ENCODE peak calls at places on chromosome 20, in six cellular contexts. X is GM12865; C is CD8-positive, alpha-beta T cell; W is GM06990; I is suprapubic skin; D is HFF-Myc. S is an unnamed sample.

GRCh38 chr20:61849376-61849775 is 216.3 kb downstream of the TAF4 start:
- DNase-seq in C (no peak), X (no peak), I (no peak), D (no peak), W (no peak), S (peak; percentile 82)

GRCh38 chr20:44810391-44811149 is at the start of gene RIMS4:
- DNase-seq in C (no peak), D (no peak), W (no peak), X (no peak), I (no peak), S (no peak)

GRCh38 chr20:13284830-13285229 is 63.8 kb downstream of the ISM1 start:
- DNase-seq in D (no peak), C (no peak), X (no peak), W (no peak), I (no peak), S (no peak)

GRCh38 chr20:3371757-3372156 is 35.7 kb downstream of the DNAAF9 start:
- DNase-seq in W (no peak), D (no peak), X (no peak), I (no peak), C (no peak), S (no peak)

GRCh38 chr20:52433326-52434040 is 241.9 kb upstream of the ZFP64 start:
- DNase-seq in I (no peak), X (no peak), D (no peak), W (no peak), C (no peak), S (no peak)

GRCh38 chr20:59751075-59751711 is 146.9 kb downstream of the PHACTR3 start:
- DNase-seq in I (no peak), C (no peak), X (peak; percentile 86), D (no peak), W (peak; percentile 71), S (peak; percentile 86)

GRCh38 chr20:51500936-51501335 is 41.6 kb downstream of the NFATC2 start:
- DNase-seq in X (no peak), W (no peak), I (no peak), C (peak; percentile 56), D (no peak), S (no peak)

GRCh38 chr20:4563534-4563933 is 158.2 kb upstream of the PRND start:
- DNase-seq in W (no peak), I (no peak), C (no peak), X (peak; percentile 33), D (peak; percentile 43), S (no peak)

GRCh38 chr20:40081653-40082052 is 607.4 kb downstream of the MAFB start:
- DNase-seq in W (no peak), X (no peak), I (no peak), C (no peak), D (no peak), S (no peak)

GRCh38 chr20:16472045-16472872 is 101.0 kb downstream of the KIF16B start:
- DNase-seq in I (no peak), X (no peak), C (no peak), D (no peak), W (no peak), S (no peak)

GRCh38 chr20:20710847-20711315 is 1.6 kb downstream of the RALGAPA2 start:
- DNase-seq in D (no peak), X (peak; percentile 64), I (no peak), W (no peak), C (no peak), S (no peak)

GRCh38 chr20:973785-974194 is 28.3 kb downstream of the RSPO4 start:
- DNase-seq in I (no peak), D (peak; percentile 31), W (no peak), C (peak; percentile 17), X (peak; percentile 63), S (no peak)

GRCh38 chr20:5549200-5549599 is 201.0 kb upstream of the SHLD1 start:
- DNase-seq in X (no peak), C (no peak), I (no peak), D (no peak), W (no peak), S (no peak)

GRCh38 chr20:10559266-10559665 is 114.5 kb downstream of the JAG1 start:
- DNase-seq in W (no peak), C (no peak), I (no peak), D (no peak), X (no peak), S (no peak)

GRCh38 chr20:38113401-38114325 is 51.4 kb downstream of the TGM2 start:
- DNase-seq in I (no peak), C (no peak), D (no peak), X (peak; percentile 30), W (no peak), S (no peak)

GRCh38 chr20:59008715-59009336 is 1.8 kb upstream of the CTSZ start:
- DNase-seq in I (no peak), W (no peak), D (no peak), C (no peak), X (no peak), S (no peak)

GRCh38 chr20:31869942-31870702 is at the start of the genes DUSP15 and TTLL9:
- DNase-seq in W (no peak), D (no peak), I (no peak), X (no peak), C (no peak), S (no peak)

GRCh38 chr20:4781211-4781610 is 59.5 kb downstream of the PRND start:
- DNase-seq in W (no peak), I (no peak), D (no peak), X (no peak), C (no peak), S (no peak)

GRCh38 chr20:59939052-59939878 is 840 bp downstream of the PPP1R3D start:
- DNase-seq in I (peak; percentile 71), C (no peak), D (no peak), W (peak; percentile 32), X (peak; percentile 32), S (peak; percentile 85)

GRCh38 chr20:33696448-33696847 is 10.3 kb upstream of the E2F1 start:
- DNase-seq in W (no peak), I (no peak), C (no peak), X (no peak), D (no peak), S (no peak)

GRCh38 chr20:458766-459165 is 3.6 kb downstream of the TBC1D20 start:
- DNase-seq in D (no peak), W (no peak), C (no peak), X (no peak), I (no peak), S (no peak)

GRCh38 chr20:25040438-25040831 is 17.5 kb downstream of the ACSS1 start:
- DNase-seq in C (no peak), W (no peak), X (no peak), D (no peak), I (no peak), S (no peak)

GRCh38 chr20:41697861-41698559 is 79.8 kb upstream of the CHD6 start:
- DNase-seq in C (no peak), X (peak; percentile 36), D (no peak), W (no peak), I (no peak), S (no peak)

GRCh38 chr20:5933802-5934436 is 16.4 kb downstream of the TRMT6 start:
- DNase-seq in D (no peak), X (peak; percentile 49), I (no peak), C (no peak), W (no peak), S (no peak)

GRCh38 chr20:38202153-38202981 is 37.3 kb upstream of the TGM2 start:
- DNase-seq in W (no peak), C (no peak), I (no peak), X (no peak), D (no peak), S (peak; percentile 35)

GRCh38 chr20:732727-733126 is 35.6 kb downstream of the SLC52A3 start:
- DNase-seq in I (no peak), W (no peak), X (no peak), D (no peak), C (no peak), S (no peak)

GRCh38 chr20:7379621-7380220 is 560.5 kb downstream of the HAO1 start:
- DNase-seq in X (no peak), C (no peak), D (no peak), W (no peak), I (no peak), S (no peak)

GRCh38 chr20:39890697-39891096 is 798.3 kb downstream of the MAFB start:
- DNase-seq in W (no peak), I (no peak), X (no peak), D (no peak), C (no peak), S (no peak)

GRCh38 chr20:41139227-41140093 is 2.1 kb downstream of the PLCG1 start:
- DNase-seq in I (no peak), C (no peak), X (no peak), W (no peak), D (no peak), S (no peak)

GRCh38 chr20:4038047-4038459 is 22.7 kb upstream of the RNF24 start:
- DNase-seq in I (peak; percentile 88), W (peak; percentile 69), X (peak; percentile 91), C (peak; percentile 80), D (peak; percentile 65), S (no peak)

GRCh38 chr20:36099106-36099505 is 55.4 kb upstream of the EPB41L1 start:
- DNase-seq in C (no peak), W (no peak), X (no peak), D (no peak), I (no peak), S (no peak)

GRCh38 chr20:56626367-56627121 is 2.6 kb upstream of the TFAP2C start:
- DNase-seq in I (peak; percentile 80), C (no peak), W (peak; percentile 12), X (no peak), D (no peak), S (no peak)

GRCh38 chr20:8342401-8342800 is 210.3 kb downstream of the PLCB1 start:
- DNase-seq in C (no peak), D (no peak), X (no peak), W (no peak), I (no peak), S (no peak)

DNA sequence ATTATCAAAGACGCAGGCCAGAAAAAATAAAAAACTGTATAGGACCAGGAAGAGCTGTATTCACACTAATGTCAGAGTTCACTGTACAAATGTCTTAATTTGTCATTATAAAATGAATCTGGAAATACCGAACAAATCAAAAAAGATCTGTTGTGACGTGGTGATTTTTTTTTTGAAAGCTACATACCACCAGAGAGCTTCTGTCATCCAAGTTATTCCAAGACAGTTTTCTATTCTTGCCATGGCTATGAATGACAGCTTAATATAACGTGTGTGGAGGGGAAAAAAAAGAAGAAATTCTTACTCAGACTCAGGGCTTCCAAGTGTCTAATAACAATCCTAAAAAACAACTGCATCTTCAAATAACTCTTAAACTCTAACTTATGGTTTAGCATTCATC is 328.8 kb upstream of the BTBD3 start:
- DNase-seq in C (no peak), W (no peak), X (no peak), I (no peak), D (no peak), S (no peak)
- TF ChIP-seq CTCF in C (no peak), W (no peak), X (no peak), I (no peak), D (no peak), S (no peak)

GRCh38 chr20:63186528-63187316 is 29.2 kb downstream of the YTHDF1 start:
- DNase-seq in D (no peak), C (no peak), X (no peak), W (no peak), I (no peak), S (peak; percentile 72)
- TF ChIP-seq CTCF in D (no peak), C (no peak), X (no peak), W (no peak), I (no peak), S (no peak)

GRCh38 chr20:53975761-53976160 is 94.6 kb downstream of the BCAS1 start:
- DNase-seq in C (no peak), W (no peak), D (no peak), I (no peak), X (no peak), S (no peak)
- TF ChIP-seq CTCF in C (no peak), W (no peak), D (no peak), I (no peak), X (no peak), S (no peak)

GRCh38 chr20:48905322-48905647 is 16.2 kb upstream of the ARFGEF2 start:
- DNase-seq in X (no peak), D (no peak), C (no peak), W (no peak), I (no peak), S (no peak)
- TF ChIP-seq CTCF in X (no peak), D (no peak), C (no peak), W (no peak), I (no peak), S (peak; percentile 45)